ENCODE peak calls at places on chromosomes 3 and 15, in eight cellular contexts. N is A549, V is K562, B is HCT116, T is H1, A is SK-N-SH, S is HepG2, C is GM12878. P is an unnamed sample.

GRCh38 chr3:134659391-134660045 is 8.7 kb upstream of the KY start:
- DNase-seq in N (no peak), V (no peak), B (no peak), T (no peak), A (no peak), S (no peak), C (no peak), P (no peak)

GRCh38 chr3:177599331-177599730 is 402.0 kb upstream of the TBL1XR1 start:
- DNase-seq in N (no peak), V (no peak), B (no peak), T (no peak), A (no peak), S (no peak), C (no peak), P (no peak)

GRCh38 chr3:128398586-128398985 is 68.1 kb downstream of the DNAJB8 start:
- DNase-seq in N (no peak), V (no peak), B (no peak), T (no peak), A (no peak), S (no peak), C (no peak), P (no peak)

GRCh38 chr3:108153451-108153981 is 62.7 kb upstream of the CD47 start:
- DNase-seq in N (peak), V (peak), B (peak), T (peak), A (peak), S (peak), C (no peak), P (peak)

GRCh38 chr3:149340310-149340933 is 7.0 kb upstream of the TM4SF18 start:
- DNase-seq in N (peak), V (no peak), B (no peak), T (no peak), A (no peak), S (peak), C (no peak), P (peak)

GRCh38 chr3:116226245-116226644 is 219.0 kb downstream of the LSAMP start:
- DNase-seq in N (no peak), V (no peak), B (no peak), T (no peak), A (peak), S (no peak), C (no peak), P (no peak)

GRCh38 chr15:57696146-57696545 is 10.4 kb upstream of the POLR2M start:
- DNase-seq in N (no peak), V (no peak), B (no peak), T (no peak), A (no peak), S (no peak), C (no peak), P (no peak)

GRCh38 chr3:146814601-146815315 is 209.6 kb upstream of the PLSCR5 start:
- DNase-seq in N (no peak), V (no peak), B (no peak), T (no peak), A (no peak), S (no peak), C (no peak), P (peak)

GRCh38 chr15:93321881-93322282 is 232.9 kb upstream of the RGMA start:
- DNase-seq in N (no peak), V (no peak), B (no peak), T (no peak), A (no peak), S (peak), C (no peak), P (no peak)

GRCh38 chr3:14772533-14773138 is 46.1 kb upstream of the FGD5 start:
- DNase-seq in N (no peak), V (no peak), B (no peak), T (no peak), A (no peak), S (no peak), C (no peak), P (no peak)

GRCh38 chr15:52790941-52791751 is 1.0 kb upstream of the ONECUT1 start:
- DNase-seq in N (no peak), V (no peak), B (no peak), T (no peak), A (peak), S (no peak), C (no peak), P (peak)

GRCh38 chr3:3281024-3281423 is 101.5 kb upstream of the CRBN start:
- DNase-seq in N (no peak), V (no peak), B (no peak), T (no peak), A (no peak), S (no peak), C (no peak), P (no peak)
- TF ChIP-seq RAD21 in N (no peak), V (no peak), B (no peak), T (no peak), A (no peak), S (no peak), C (no peak), P (no peak)

GRCh38 chr3:72310028-72310987 is 525.4 kb upstream of the PROK2 start:
- DNase-seq in N (no peak), V (no peak), B (no peak), T (no peak), A (peak), S (peak), C (peak), P (peak)

GRCh38 chr3:72313308-72313707 is 528.4 kb upstream of the PROK2 start:
- DNase-seq in N (no peak), V (no peak), B (no peak), T (no peak), A (no peak), S (no peak), C (no peak), P (no peak)

GRCh38 chr3:72311425-72311824 is 526.5 kb upstream of the PROK2 start:
- DNase-seq in N (no peak), V (no peak), B (no peak), T (no peak), A (no peak), S (no peak), C (no peak), P (no peak)

GRCh38 chr3:72309626-72310025 is 524.7 kb upstream of the PROK2 start:
- DNase-seq in N (no peak), V (no peak), B (no peak), T (no peak), A (no peak), S (no peak), C (no peak), P (no peak)

DNA sequence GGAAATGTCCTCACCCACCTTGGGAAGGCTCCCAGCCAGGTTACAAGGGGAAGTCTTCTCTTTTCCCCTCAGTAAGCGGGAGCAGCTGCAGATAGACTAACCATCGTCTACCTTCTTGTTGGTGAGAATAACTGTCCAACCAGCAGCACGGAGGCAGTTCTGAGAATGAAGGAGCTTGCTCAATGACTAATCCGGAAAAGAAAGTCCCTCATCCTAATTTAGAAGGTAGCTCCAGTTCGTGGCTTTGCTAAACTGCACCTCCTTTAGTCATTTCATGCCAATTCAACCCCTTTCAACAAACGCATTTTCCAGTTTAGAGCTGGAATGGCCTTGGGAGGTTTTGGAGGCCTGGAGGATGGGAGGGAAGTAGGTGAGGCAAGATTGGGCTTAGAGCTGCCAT is 527.4 kb upstream of the PROK2 start:
- DNase-seq in N (no peak), V (no peak), B (no peak), T (no peak), A (no peak), S (no peak), C (peak), P (no peak)
- TF ChIP-seq RAD21 in N (no peak), V (no peak), B (no peak), T (no peak), A (no peak), S (no peak), C (peak), P (no peak)

GRCh38 chr3:136075816-136076215 is 110.3 kb downstream of the PPP2R3A start:
- DNase-seq in N (no peak), V (no peak), B (no peak), T (no peak), A (no peak), S (no peak), C (no peak), P (peak)
- TF ChIP-seq RAD21 in N (no peak), V (no peak), B (no peak), T (no peak), A (no peak), S (no peak), C (no peak), P (no peak)

GRCh38 chr15:64753419-64754185 is 21.8 kb downstream of the RBPMS2 start:
- DNase-seq in N (no peak), V (no peak), B (no peak), T (no peak), A (no peak), S (no peak), C (peak), P (no peak)
- TF ChIP-seq RAD21 in N (no peak), V (no peak), B (no peak), T (no peak), A (no peak), S (no peak), C (no peak), P (no peak)

DNA sequence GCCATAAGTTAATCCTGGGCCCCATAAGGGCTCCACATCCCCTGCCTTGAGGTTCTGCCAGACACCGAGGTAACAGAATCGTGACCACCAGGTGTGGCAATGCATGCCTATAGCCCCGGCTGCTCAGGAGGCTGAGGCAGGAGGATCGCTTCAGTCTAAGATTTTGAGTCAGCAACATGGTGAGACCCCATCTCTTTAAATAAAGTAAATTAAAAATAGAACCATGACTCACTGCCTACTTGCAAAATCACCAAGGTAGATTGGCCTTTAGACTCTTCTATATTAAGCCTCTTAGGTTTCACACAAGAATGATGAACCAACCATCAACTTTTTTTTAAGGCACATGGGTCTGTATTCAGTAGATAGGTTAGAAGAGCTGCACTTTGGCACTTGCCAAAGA is 9.7 kb downstream of the WDR5B start:
- DNase-seq in N (no peak), V (no peak), B (no peak), T (no peak), A (no peak), S (no peak), C (no peak), P (no peak)
- TF ChIP-seq RAD21 in N (no peak), V (no peak), B (no peak), T (no peak), A (no peak), S (no peak), C (no peak), P (no peak)

GRCh38 chr3:8255771-8256170 is 245.9 kb upstream of the LMCD1 start:
- DNase-seq in N (no peak), V (no peak), B (no peak), T (no peak), A (no peak), S (no peak), C (no peak), P (no peak)

GRCh38 chr3:8253201-8253600 is 248.4 kb upstream of the LMCD1 start:
- DNase-seq in N (no peak), V (no peak), B (no peak), T (no peak), A (no peak), S (no peak), C (no peak), P (no peak)

GRCh38 chr3:8254489-8254888 is 247.1 kb upstream of the LMCD1 start:
- DNase-seq in N (no peak), V (no peak), B (no peak), T (no peak), A (no peak), S (no peak), C (no peak), P (no peak)
- TF ChIP-seq RAD21 in N (no peak), V (no peak), B (no peak), T (no peak), A (no peak), S (no peak), C (no peak), P (no peak)

GRCh38 chr3:46926871-46927717 is 49.5 kb downstream of the CCDC12 start:
- DNase-seq in N (no peak), V (no peak), B (no peak), T (no peak), A (no peak), S (no peak), C (peak), P (no peak)
- TF ChIP-seq RAD21 in N (no peak), V (no peak), B (no peak), T (no peak), A (no peak), S (no peak), C (peak), P (no peak)